ENCODE peak calls at places on chromosomes 13 and 19, in eight cellular contexts. T is suprapubic skin, R is uterus, V is tibial nerve, L is ovary, W is HepG2, Q is NB4, B is breast epithelium. G is an unnamed sample.

GRCh38 chr19:43789029-43789428 is 8.3 kb upstream of the KCNN4 start:
- DNase-seq in T (no peak), R (no peak), V (no peak), L (no peak), W (no peak), Q (peak; percentile 56), B (no peak), G (no peak)

GRCh38 chr13:84894749-84895148 is 904.5 kb downstream of the SLITRK6 start:
- DNase-seq in T (no peak), R (no peak), V (no peak), L (no peak), W (no peak), Q (no peak), B (no peak), G (peak; percentile 69)

GRCh38 chr13:111913790-111914189 is 153.2 kb upstream of the SOX1 start:
- DNase-seq in T (peak; percentile 24), R (no peak), V (no peak), L (no peak), W (no peak), Q (no peak), B (no peak), G (peak; percentile 41)

GRCh38 chr13:51822106-51822840 is 18.3 kb upstream of the DHRS12 start:
- DNase-seq in T (no peak), R (no peak), V (no peak), L (no peak), W (no peak), Q (no peak), B (no peak), G (no peak)

GRCh38 chr19:17209126-17210036 is 5.8 kb upstream of the USE1 start:
- DNase-seq in T (no peak), R (no peak), V (no peak), L (no peak), W (no peak), Q (peak; percentile 76), B (no peak), G (peak; percentile 78)

GRCh38 chr19:55232284-55232597 is 3.7 kb upstream of the TMEM86B start:
- DNase-seq in T (no peak), R (no peak), V (no peak), L (no peak), W (no peak), Q (no peak), B (no peak), G (no peak)

GRCh38 chr19:900302-901111 is 7.2 kb downstream of the RNU6-9 start:
- DNase-seq in T (no peak), R (no peak), V (no peak), L (no peak), W (no peak), Q (no peak), B (no peak), G (no peak)

GRCh38 chr19:2312819-2313501 is 5.0 kb upstream of the LINGO3 start:
- DNase-seq in T (no peak), R (no peak), V (no peak), L (no peak), W (no peak), Q (no peak), B (no peak), G (no peak)

GRCh38 chr13:83941669-83942335 is 59.5 kb upstream of the SLITRK1 start:
- DNase-seq in T (no peak), R (no peak), V (no peak), L (no peak), W (peak; percentile 13), Q (no peak), B (no peak), G (no peak)

GRCh38 chr19:54449701-54450069 is 686 bp downstream of the LENG8 start:
- DNase-seq in T (no peak), R (no peak), V (no peak), L (no peak), W (no peak), Q (no peak), B (no peak), G (no peak)

GRCh38 chr19:6020166-6020967 is 42.4 kb upstream of the RANBP3 start:
- DNase-seq in T (no peak), R (no peak), V (no peak), L (no peak), W (peak; percentile 30), Q (peak; percentile 69), B (no peak), G (peak; percentile 59)

GRCh38 chr19:13951043-13951442 is 1.3 kb upstream of the DCAF15 start:
- DNase-seq in T (no peak), R (no peak), V (no peak), L (no peak), W (no peak), Q (no peak), B (no peak), G (no peak)

GRCh38 chr13:44578064-44578394 is 1.9 kb upstream of the TSC22D1 start:
- DNase-seq in T (no peak), R (no peak), V (no peak), L (no peak), W (no peak), Q (no peak), B (no peak), G (no peak)

GRCh38 chr19:7138402-7138801 is 68.9 kb downstream of the ZNF557 start:
- DNase-seq in T (peak; percentile 9), R (no peak), V (no peak), L (no peak), W (no peak), Q (no peak), B (no peak), G (no peak)

GRCh38 chr19:9531933-9532332 is 6.5 kb downstream of the ZNF426 start:
- DNase-seq in T (no peak), R (no peak), V (no peak), L (no peak), W (peak; percentile 9), Q (no peak), B (no peak), G (no peak)

GRCh38 chr19:32403291-32403995 is 2.1 kb upstream of the DPY19L3 start:
- DNase-seq in T (no peak), R (no peak), V (no peak), L (no peak), W (no peak), Q (no peak), B (no peak), G (no peak)
- TF ChIP-seq POLR2A in T (no peak), R (no peak), V (no peak), L (no peak), W (no peak), Q (no peak), B (no peak), G (no peak)

GRCh38 chr19:51721905-51722304 is 1.9 kb downstream of the HAS1 start:
- DNase-seq in T (no peak), R (no peak), V (no peak), L (no peak), W (no peak), Q (no peak), B (no peak), G (no peak)

GRCh38 chr19:51715850-51716249 is 7.9 kb downstream of the HAS1 start:
- DNase-seq in T (no peak), R (no peak), V (no peak), L (no peak), W (no peak), Q (no peak), B (no peak), G (no peak)

GRCh38 chr19:51722492-51722891 is 1.3 kb downstream of the HAS1 start:
- DNase-seq in T (no peak), R (no peak), V (no peak), L (no peak), W (no peak), Q (no peak), B (no peak), G (no peak)

GRCh38 chr19:51716925-51717324 is 6.9 kb downstream of the HAS1 start:
- DNase-seq in T (no peak), R (no peak), V (no peak), L (no peak), W (no peak), Q (no peak), B (no peak), G (no peak)

DNA sequence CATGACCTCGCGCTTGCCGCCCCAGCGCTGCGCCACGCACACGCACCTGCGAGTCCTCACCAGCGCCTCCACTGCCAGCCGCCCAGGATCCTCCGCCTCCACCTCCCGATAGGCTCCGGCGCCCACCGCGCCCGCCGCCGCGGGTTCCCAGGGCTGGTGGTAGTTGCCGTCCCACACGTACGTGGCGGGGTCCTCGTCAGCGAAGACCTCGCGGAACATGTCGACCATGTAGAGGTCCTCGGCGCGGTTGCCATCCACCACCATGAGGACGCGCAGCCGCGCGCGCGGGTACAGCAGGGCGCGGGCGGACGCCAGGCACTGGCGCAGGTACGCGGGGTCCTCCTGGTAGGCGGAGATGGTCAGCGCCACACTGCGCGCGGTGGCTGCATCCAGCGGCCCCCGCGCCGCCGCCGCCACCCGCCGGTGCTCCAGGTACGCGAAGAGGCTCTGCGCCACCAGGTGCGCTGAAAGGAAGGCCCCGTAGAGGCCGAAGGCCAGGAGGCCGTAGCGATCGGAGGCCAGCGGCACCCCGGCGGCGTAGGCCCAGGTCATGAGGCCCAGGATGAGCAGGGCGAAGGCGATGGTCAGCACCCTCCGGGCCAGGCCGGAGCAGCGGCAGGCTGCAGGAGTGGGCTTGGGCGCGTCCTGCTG is 4.4 kb downstream of the HAS1 start:
- DNase-seq in T (no peak), R (no peak), V (no peak), L (no peak), W (no peak), Q (no peak), B (no peak), G (no peak)
- H3K4me3 ChIP-seq in T (peak overlapping the region; percentile 26), R (peak overlapping the region; percentile 14), V (peak overlapping the region; percentile 2), L (peak overlapping the region; percentile 35), W (no peak overlapping the region), Q (no peak overlapping the region), B (peak overlapping the region; percentile 41), G (no peak overlapping the region)

DNA sequence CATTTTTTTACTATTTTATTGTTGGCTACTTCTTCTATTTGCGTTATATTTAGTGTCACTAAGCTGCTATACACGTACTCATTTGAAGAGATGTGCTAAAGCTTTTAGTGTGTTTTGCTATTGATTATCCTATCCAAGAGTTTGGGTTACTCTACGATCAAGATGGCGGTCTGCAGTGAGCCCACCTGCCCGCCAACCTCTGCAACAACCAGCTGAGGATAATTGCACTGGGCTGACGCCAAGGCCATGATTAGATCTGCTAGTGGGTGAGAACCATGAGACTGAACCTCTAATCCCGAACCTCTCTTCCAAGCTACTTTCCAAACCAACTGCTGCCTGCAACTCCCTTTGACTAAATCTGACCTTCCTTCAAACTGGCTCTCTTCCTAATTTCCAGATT is 1.8 kb downstream of the CPB2 start:
- DNase-seq in T (no peak), R (no peak), V (no peak), L (no peak), W (no peak), Q (no peak), B (no peak), G (no peak)
- TF ChIP-seq POLR2A in T (no peak), R (no peak), V (no peak), L (no peak), W (no peak), Q (no peak), B (no peak), G (no peak)

GRCh38 chr13:103004790-103005307 is 61.4 kb downstream of the SLC10A2 start:
- DNase-seq in T (no peak), R (no peak), V (no peak), L (no peak), W (no peak), Q (no peak), B (no peak), G (no peak)

GRCh38 chr13:103002279-103002678 is 63.9 kb downstream of the SLC10A2 start:
- DNase-seq in T (no peak), R (no peak), V (no peak), L (no peak), W (peak; percentile 21), Q (no peak), B (no peak), G (no peak)

GRCh38 chr13:103000157-103000556 is 66.1 kb downstream of the SLC10A2 start:
- DNase-seq in T (no peak), R (no peak), V (no peak), L (no peak), W (no peak), Q (no peak), B (no peak), G (no peak)

GRCh38 chr13:102999498-102999897 is 66.7 kb downstream of the SLC10A2 start:
- DNase-seq in T (no peak), R (no peak), V (no peak), L (no peak), W (no peak), Q (peak; percentile 43), B (no peak), G (no peak)
- H3K4me3 ChIP-seq in T (no peak overlapping the region), R (no peak overlapping the region), V (no peak overlapping the region), L (no peak overlapping the region), W (no peak overlapping the region), Q (no peak overlapping the region), B (no peak overlapping the region), G (no peak overlapping the region)